ENCODE peak calls at places on chromosomes 13 and 19, in six cellular contexts. H is cardiac muscle cell; L is breast epithelium; S is Caco-2; D is testis; F is CD8-positive, alpha-beta memory T cell. B is an unnamed sample.
A peak's percentile ranks its signal among the peaks of the same experiment; 100 is the strongest.

GRCh38 chr19:48752511-48753365 is at the start of gene FUT1:
- DNase-seq in H (peak; percentile 60), L (peak; percentile 88), S (peak; percentile 97), D (peak; percentile 64), F (peak; percentile 20), B (peak; percentile 23)

GRCh38 chr13:48741377-48741776 is 87.6 kb downstream of the CYSLTR2 start:
- DNase-seq in H (no peak), L (no peak), S (no peak), D (no peak), F (no peak), B (no peak)

GRCh38 chr13:71867101-71867814 is at the start of gene DACH1:
- DNase-seq in H (peak; percentile 73), L (no peak), S (peak; percentile 46), D (peak; percentile 43), F (no peak), B (no peak)

GRCh38 chr13:28100149-28101121 is at the start of gene FLT3:
- DNase-seq in H (peak; percentile 49), L (no peak), S (peak; percentile 51), D (peak; percentile 59), F (peak; percentile 19), B (peak; percentile 45)

GRCh38 chr13:27283906-27284523 is 13.4 kb downstream of the RASL11A start:
- DNase-seq in H (no peak), L (no peak), S (no peak), D (peak; percentile 63), F (no peak), B (peak; percentile 26)

GRCh38 chr13:37666036-37666435 is 67.5 kb upstream of the POSTN start:
- DNase-seq in H (no peak), L (no peak), S (no peak), D (no peak), F (no peak), B (no peak)

GRCh38 chr13:111941845-111942447 is 125.0 kb upstream of the SOX1 start:
- DNase-seq in H (no peak), L (no peak), S (no peak), D (no peak), F (no peak), B (no peak)

GRCh38 chr19:52138614-52139290 is 986 bp downstream of the ZNF616 start:
- DNase-seq in H (peak; percentile 65), L (no peak), S (peak; percentile 49), D (peak; percentile 72), F (no peak), B (peak; percentile 4)

GRCh38 chr19:55809381-55810058 is 22.3 kb downstream of the NLRP11 start:
- DNase-seq in H (no peak), L (no peak), S (peak; percentile 86), D (peak; percentile 93), F (peak; percentile 10), B (no peak)

GRCh38 chr13:36086117-36086516 is 45.1 kb downstream of the DCLK1 start:
- DNase-seq in H (no peak), L (no peak), S (no peak), D (no peak), F (no peak), B (no peak)

GRCh38 chr13:51848674-51849073 is 3.7 kb upstream of the TMEM272 start:
- DNase-seq in H (no peak), L (no peak), S (no peak), D (no peak), F (no peak), B (no peak)

GRCh38 chr13:31851201-31851600 is 111.9 kb downstream of the RXFP2 start:
- DNase-seq in H (no peak), L (no peak), S (no peak), D (no peak), F (no peak), B (no peak)

GRCh38 chr13:22062478-22063205 is 391.8 kb downstream of the FGF9 start:
- DNase-seq in H (no peak), L (no peak), S (no peak), D (no peak), F (no peak), B (no peak)

GRCh38 chr13:41136396-41137031 is 3.9 kb upstream of the KBTBD6 start:
- DNase-seq in H (no peak), L (no peak), S (no peak), D (no peak), F (no peak), B (no peak)

GRCh38 chr13:41130356-41130755 is 2.2 kb downstream of the KBTBD6 start:
- DNase-seq in H (no peak), L (no peak), S (no peak), D (no peak), F (no peak), B (no peak)

GRCh38 chr13:41132512-41133152 is at the start of gene KBTBD6:
- DNase-seq in H (peak; percentile 98), L (peak; percentile 93), S (peak; percentile 98), D (peak; percentile 98), F (peak; percentile 88), B (peak; percentile 89)

GRCh38 chr13:41137241-41137640 is 4.6 kb upstream of the KBTBD6 start:
- DNase-seq in H (no peak), L (no peak), S (no peak), D (no peak), F (no peak), B (no peak)

GRCh38 chr13:41133951-41134350 is 1.3 kb upstream of the KBTBD6 start:
- DNase-seq in H (no peak), L (no peak), S (no peak), D (no peak), F (no peak), B (no peak)
- H3K4me1 ChIP-seq in H (peaks cover 24% of the 10 kb centered on the region), L (no peaks in the 10 kb centered on the region), S (no peaks in the 10 kb centered on the region), D (peaks cover 16% of the 10 kb centered on the region), F (peaks cover 30% of the 10 kb centered on the region), B (peaks cover 25% of the 10 kb centered on the region)

GRCh38 chr13:85657942-85658341 is 141.3 kb downstream of the SLITRK6 start:
- DNase-seq in H (no peak), L (no peak), S (no peak), D (no peak), F (no peak), B (no peak)

GRCh38 chr13:85653681-85654080 is 145.5 kb downstream of the SLITRK6 start:
- DNase-seq in H (no peak), L (no peak), S (no peak), D (no peak), F (no peak), B (no peak)

GRCh38 chr13:85652536-85652935 is 146.7 kb downstream of the SLITRK6 start:
- DNase-seq in H (no peak), L (no peak), S (no peak), D (no peak), F (no peak), B (no peak)

GRCh38 chr13:85654227-85654626 is 145.0 kb downstream of the SLITRK6 start:
- DNase-seq in H (no peak), L (no peak), S (no peak), D (no peak), F (no peak), B (no peak)

GRCh38 chr13:85655040-85655439 is 144.2 kb downstream of the SLITRK6 start:
- DNase-seq in H (no peak), L (no peak), S (no peak), D (no peak), F (no peak), B (no peak)
- H3K27me3 ChIP-seq in H (no peaks in the 10 kb centered on the region), L (no peaks in the 10 kb centered on the region), S (no peaks in the 10 kb centered on the region), D (no peaks in the 10 kb centered on the region), F (no peaks in the 10 kb centered on the region), B (no peaks in the 10 kb centered on the region)

GRCh38 chr19:3936506-3937442 is 3.9 kb downstream of the NMRK2 start:
- DNase-seq in H (no peak), L (no peak), S (no peak), D (no peak), F (no peak), B (no peak)

GRCh38 chr19:3931041-3931440 is 1.8 kb upstream of the NMRK2 start:
- DNase-seq in H (no peak), L (no peak), S (no peak), D (no peak), F (no peak), B (no peak)

GRCh38 chr19:3932931-3933810 is at the start of gene NMRK2:
- DNase-seq in H (peak; percentile 77), L (no peak), S (no peak), D (no peak), F (no peak), B (no peak)
- H3K4me3 ChIP-seq in H (peak within 1 kb of the TSS; percentile 25), L (no peak within 1 kb of the TSS), S (no peak within 1 kb of the TSS), D (no peak within 1 kb of the TSS), F (no peak within 1 kb of the TSS), B (no peak within 1 kb of the TSS)

GRCh38 chr19:2040647-2041435 is 10.2 kb downstream of the MKNK2 start:
- DNase-seq in H (no peak), L (no peak), S (peak; percentile 30), D (no peak), F (no peak), B (no peak)
- H3K4me1 ChIP-seq in H (peaks cover 22% of the 10 kb centered on the region), L (peaks cover 25% of the 10 kb centered on the region), S (peaks cover 4% of the 10 kb centered on the region), D (peaks cover 53% of the 10 kb centered on the region), F (peaks cover 45% of the 10 kb centered on the region), B (peaks cover 51% of the 10 kb centered on the region)

GRCh38 chr13:97235549-97236206 is 13.5 kb downstream of the MBNL2 start:
- DNase-seq in H (no peak), L (no peak), S (no peak), D (no peak), F (no peak), B (no peak)

GRCh38 chr13:97231832-97232201 is 9.7 kb downstream of the MBNL2 start:
- DNase-seq in H (no peak), L (no peak), S (no peak), D (no peak), F (no peak), B (no peak)

GRCh38 chr13:97234742-97235141 is 12.6 kb downstream of the MBNL2 start:
- DNase-seq in H (no peak), L (no peak), S (no peak), D (no peak), F (no peak), B (no peak)

GRCh38 chr13:97233499-97233898 is 11.4 kb downstream of the MBNL2 start:
- DNase-seq in H (no peak), L (no peak), S (no peak), D (no peak), F (no peak), B (no peak)

DNA sequence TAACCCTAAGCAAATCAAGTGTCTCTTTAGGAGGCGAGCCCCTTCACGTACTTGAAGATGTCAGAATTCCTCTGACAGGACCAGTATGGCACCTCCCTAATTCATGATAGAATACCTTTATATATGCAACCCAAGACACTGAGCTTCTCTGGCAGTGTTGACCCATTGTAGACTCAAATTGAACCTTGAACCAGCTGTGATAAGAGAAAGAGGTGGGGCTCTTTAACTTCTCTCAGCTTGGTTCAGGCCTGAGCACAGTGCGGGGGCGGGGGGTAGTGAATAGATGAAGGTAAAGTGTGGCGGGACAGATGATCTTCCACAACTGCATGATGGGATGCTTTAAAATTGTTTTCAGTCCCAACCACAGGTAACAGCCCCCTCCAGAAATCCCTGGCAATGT is 12.1 kb downstream of the MBNL2 start:
- DNase-seq in H (no peak), L (no peak), S (no peak), D (no peak), F (no peak), B (no peak)
- H3K27me3 ChIP-seq in H (peaks cover 2% of the 10 kb centered on the region), L (no peaks in the 10 kb centered on the region), S (no peaks in the 10 kb centered on the region), D (no peaks in the 10 kb centered on the region), F (no peaks in the 10 kb centered on the region), B (no peaks in the 10 kb centered on the region)